ENCODE peak calls at places on chromosomes 12 and 14, in seven cellular contexts. F is gastrocnemius medialis, C is osteoblast, S is transverse colon, M is GM23248, O is IMR-90, B is upper lobe of left lung. W is an unnamed sample.

GRCh38 chr14:74491952-74492351 is 1.2 kb downstream of the NPC2 start:
- DNase-seq in F (no peak), C (no peak), S (no peak), M (peak; percentile 64), O (peak; percentile 40), B (no peak), W (peak; percentile 53)

GRCh38 chr14:38544766-38545165 is 288.9 kb upstream of the CLEC14A start:
- DNase-seq in F (no peak), C (no peak), S (no peak), M (no peak), O (no peak), B (no peak), W (no peak)

GRCh38 chr14:52700701-52701172 is 5.4 kb upstream of the ERO1A start:
- DNase-seq in F (no peak), C (no peak), S (no peak), M (no peak), O (peak; percentile 33), B (no peak), W (peak; percentile 90)

GRCh38 chr14:76936483-76936882 is 92.0 kb downstream of the IRF2BPL start:
- DNase-seq in F (no peak), C (peak; percentile 91), S (peak; percentile 41), M (peak; percentile 81), O (peak; percentile 54), B (no peak), W (no peak)

GRCh38 chr12:95673576-95673975 is 117.0 kb downstream of the NTN4 start:
- DNase-seq in F (no peak), C (no peak), S (no peak), M (no peak), O (no peak), B (no peak), W (no peak)

GRCh38 chr12:46473634-46474201 is 101.1 kb upstream of the SLC38A2 start:
- DNase-seq in F (peak; percentile 49), C (peak; percentile 61), S (peak; percentile 75), M (peak; percentile 94), O (peak; percentile 94), B (no peak), W (peak; percentile 74)

GRCh38 chr12:51811203-51811805 is 37.2 kb downstream of the FIGNL2 start:
- DNase-seq in F (no peak), C (no peak), S (no peak), M (no peak), O (no peak), B (no peak), W (no peak)

GRCh38 chr12:88371416-88372183 is 208.7 kb downstream of the KITLG start:
- DNase-seq in F (peak; percentile 29), C (no peak), S (peak; percentile 33), M (peak; percentile 89), O (no peak), B (no peak), W (peak; percentile 48)

GRCh38 chr12:120429368-120429767 is 8.5 kb upstream of the COX6A1 start:
- DNase-seq in F (no peak), C (no peak), S (peak; percentile 49), M (no peak), O (no peak), B (no peak), W (no peak)

GRCh38 chr14:72643317-72643801 is 250.5 kb downstream of the DPF3 start:
- DNase-seq in F (peak; percentile 50), C (peak; percentile 96), S (no peak), M (peak; percentile 98), O (peak; percentile 99), B (no peak), W (peak; percentile 97)

GRCh38 chr12:115023898-115024297 is 339.9 kb upstream of the TBX3 start:
- DNase-seq in F (no peak), C (no peak), S (no peak), M (no peak), O (no peak), B (no peak), W (no peak)

GRCh38 chr12:2640281-2640680 is 154.5 kb upstream of the FKBP4 start:
- DNase-seq in F (no peak), C (peak; percentile 95), S (peak; percentile 5), M (peak; percentile 89), O (no peak), B (no peak), W (no peak)

GRCh38 chr14:93006484-93007128 is 83.7 kb downstream of the CHGA start:
- DNase-seq in F (no peak), C (peak; percentile 80), S (no peak), M (no peak), O (no peak), B (no peak), W (no peak)

GRCh38 chr12:75712223-75712622 is 200.8 kb upstream of the KRR1 start:
- DNase-seq in F (no peak), C (no peak), S (no peak), M (no peak), O (no peak), B (no peak), W (peak; percentile 86)

GRCh38 chr14:99452968-99453367 is 27.7 kb downstream of the SETD3 start:
- DNase-seq in F (no peak), C (no peak), S (no peak), M (no peak), O (no peak), B (no peak), W (no peak)

GRCh38 chr12:57726151-57726883 is 12.2 kb downstream of the AGAP2 start:
- DNase-seq in F (peak; percentile 51), C (peak; percentile 98), S (peak; percentile 87), M (peak; percentile 95), O (peak; percentile 76), B (peak; percentile 93), W (peak; percentile 33)

GRCh38 chr12:20415013-20415412 is 46.7 kb downstream of the PDE3A start:
- DNase-seq in F (no peak), C (no peak), S (no peak), M (no peak), O (no peak), B (no peak), W (no peak)

GRCh38 chr14:95098984-95099599 is 58.2 kb downstream of the DICER1 start:
- DNase-seq in F (peak; percentile 56), C (peak; percentile 58), S (peak; percentile 63), M (peak; percentile 88), O (peak; percentile 55), B (no peak), W (peak; percentile 7)

GRCh38 chr14:103688906-103689902 is 26.0 kb downstream of the XRCC3 start:
- DNase-seq in F (no peak), C (peak; percentile 94), S (peak; percentile 59), M (peak; percentile 79), O (no peak), B (no peak), W (peak; percentile 31)

GRCh38 chr14:103686831-103687485 is 28.3 kb downstream of the XRCC3 start:
- DNase-seq in F (no peak), C (peak; percentile 65), S (no peak), M (no peak), O (peak; percentile 55), B (no peak), W (no peak)

GRCh38 chr14:103687712-103688111 is 27.5 kb downstream of the XRCC3 start:
- DNase-seq in F (no peak), C (no peak), S (no peak), M (no peak), O (no peak), B (no peak), W (no peak)

GRCh38 chr14:103690332-103690731 is 24.9 kb downstream of the XRCC3 start:
- DNase-seq in F (no peak), C (peak; percentile 37), S (no peak), M (no peak), O (no peak), B (no peak), W (no peak)

DNA sequence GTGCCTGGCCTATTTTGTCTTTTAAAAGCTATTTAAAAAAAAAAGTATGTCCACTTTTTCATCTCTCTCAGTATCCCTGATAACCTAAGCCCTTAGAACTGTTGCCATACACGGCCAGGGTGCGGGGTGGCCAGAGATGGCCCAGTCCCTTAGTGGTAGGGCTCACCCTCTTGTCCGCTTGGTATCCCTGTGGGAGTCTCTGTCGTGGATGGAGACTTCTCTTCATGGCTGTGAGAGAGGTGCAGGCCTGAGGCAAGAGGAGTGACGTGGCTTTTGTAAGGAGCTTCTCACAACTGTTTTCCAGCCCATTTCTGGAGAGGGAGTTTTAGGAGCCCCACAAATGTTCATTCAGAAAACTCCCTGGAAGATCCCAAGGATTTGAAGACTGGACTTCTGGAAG is 26.8 kb downstream of the XRCC3 start:
- DNase-seq in F (no peak), C (peak; percentile 61), S (no peak), M (peak; percentile 55), O (no peak), B (no peak), W (no peak)
- H3K27ac ChIP-seq in F (no peak overlapping the region), C (peak overlapping the region; percentile 61), S (no peak overlapping the region), M (peak overlapping the region; percentile 64), O (no peak overlapping the region), B (no peak overlapping the region), W (no peak overlapping the region)

DNA sequence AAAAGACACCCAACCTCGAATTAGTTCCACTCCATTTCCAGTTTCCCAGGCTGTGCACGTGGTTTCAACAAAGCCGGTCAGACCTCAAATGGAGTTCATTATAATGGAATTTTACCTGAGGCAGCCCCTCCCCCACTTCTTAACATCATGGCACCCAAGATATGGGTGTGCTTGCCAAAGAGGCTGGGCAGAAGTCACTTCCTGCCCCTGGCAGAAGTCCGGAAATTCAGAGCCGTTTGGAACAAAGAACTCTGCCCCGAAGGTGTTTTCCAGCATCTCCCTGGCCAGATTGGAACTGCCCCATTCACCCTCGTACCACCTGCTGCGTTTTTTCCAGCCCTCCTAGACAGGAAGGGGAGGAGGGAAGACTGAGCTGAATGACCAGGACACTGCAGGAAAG is 8.2 kb downstream of the VDR start:
- DNase-seq in F (no peak), C (no peak), S (peak; percentile 65), M (no peak), O (no peak), B (no peak), W (peak; percentile 54)
- H3K4me1 ChIP-seq in F (no peaks in the 10 kb centered on the region), C (peaks cover 15% of the 10 kb centered on the region), S (peaks cover 54% of the 10 kb centered on the region), M (peaks cover 20% of the 10 kb centered on the region), O (peaks cover 3% of the 10 kb centered on the region), B (peaks cover 55% of the 10 kb centered on the region), W (peaks cover 22% of the 10 kb centered on the region)

GRCh38 chr12:122836027-122836921 is 1.0 kb downstream of the HIP1R start:
- DNase-seq in F (no peak), C (peak; percentile 95), S (peak; percentile 72), M (peak; percentile 78), O (peak; percentile 16), B (no peak), W (no peak)
- H3K27ac ChIP-seq in F (peak overlapping the region; percentile 50), C (no peak overlapping the region), S (peak overlapping the region; percentile 88), M (peak overlapping the region; percentile 5), O (no peak overlapping the region), B (peak overlapping the region; percentile 87), W (peak overlapping the region; percentile 1)

GRCh38 chr14:100692859-100693558 is 33.7 kb upstream of the DLK1 start:
- DNase-seq in F (no peak), C (peak; percentile 99), S (no peak), M (peak; percentile 95), O (peak; percentile 94), B (peak; percentile 78), W (peak; percentile 97)
- H3K4me1 ChIP-seq in F (no peaks in the 10 kb centered on the region), C (peaks cover 42% of the 10 kb centered on the region), S (no peaks in the 10 kb centered on the region), M (peaks cover 13% of the 10 kb centered on the region), O (peaks cover 23% of the 10 kb centered on the region), B (peaks cover 5% of the 10 kb centered on the region), W (peaks cover 14% of the 10 kb centered on the region)

W was measured in foreskin keratinocyte.